ENCODE peak calls at places on chromosomes 7 and 10, in five cellular contexts. H is non-pigmented ciliary epithelial cell; O is CD8-positive, alpha-beta T cell; P is T-helper 2 cell treated with Interferon-gamma antibody and Interleukin-4, amounts not matched to agents 5 μg/mL and 100 μg/mL, for 36 hours; F is AG08395. C is an unnamed sample.

GRCh38 chr10:60729106-60729505 is 49.2 kb upstream of the CDK1 start:
- DNase-seq in F (no peak), P (no peak), H (no peak), O (no peak), C (no peak)

GRCh38 chr10:77983384-77984341 is 45.7 kb downstream of the POLR3A start:
- DNase-seq in F (peak), O (no peak), H (peak), P (no peak), C (no peak)

GRCh38 chr10:103563231-103564115 is 70.0 kb downstream of the NEURL1 start:
- DNase-seq in F (no peak), P (no peak), H (no peak), O (no peak), C (no peak)

GRCh38 chr7:42128703-42129102 is 108.3 kb downstream of the GLI3 start:
- DNase-seq in F (no peak), O (no peak), P (no peak), H (no peak), C (no peak)

GRCh38 chr7:151178831-151179230 is 8.2 kb downstream of the ASB10 start:
- DNase-seq in F (no peak), P (no peak), O (no peak), H (no peak), C (no peak)

GRCh38 chr10:10367277-10367676 is 650.4 kb upstream of the CELF2 start:
- DNase-seq in P (no peak), H (no peak), F (no peak), O (no peak), C (no peak)

GRCh38 chr7:99407849-99408346 is 499 bp downstream of the PDAP1 start:
- DNase-seq in P (no peak), O (peak), F (peak), H (peak), C (peak)

GRCh38 chr10:80599424-80599847 is 61.7 kb downstream of the SH2D4B start:
- DNase-seq in H (no peak), P (peak), O (no peak), F (peak), C (no peak)

GRCh38 chr10:71068811-71069411 is 143.5 kb upstream of the UNC5B start:
- DNase-seq in P (no peak), F (peak), H (no peak), O (no peak), C (no peak)

C was measured in activated B cell treated with CpG ODN at 0.5 μM for 24 hours.